ENCODE peak calls at places on chromosomes 3 and 15, in eight cellular contexts. L, W, H, T, I, M, X and Y are unnamed samples.

GRCh38 chr15:66701422-66702034 is 508 bp upstream of the SMAD6 start:
- DNase-seq in H (peak; percentile 56), T (peak; percentile 72), X (peak; percentile 59), W (no peak), M (peak; percentile 45), L (peak; percentile 77), I (no peak), Y (peak; percentile 20)

GRCh38 chr3:159616234-159616825 is 372.3 kb upstream of the IL12A start:
- DNase-seq in X (peak; percentile 48), I (no peak), W (no peak), H (peak; percentile 51), M (peak; percentile 18), T (peak; percentile 52), L (peak; percentile 47), Y (peak; percentile 48)

GRCh38 chr3:154040283-154040682 is 80.9 kb upstream of the ARHGEF26 start:
- DNase-seq in X (peak; percentile 16), W (no peak), H (no peak), I (no peak), L (no peak), M (no peak), T (no peak), Y (peak; percentile 46)

GRCh38 chr3:107665351-107665750 is 142.6 kb downstream of the BBX start:
- DNase-seq in H (no peak), X (no peak), T (no peak), W (no peak), L (no peak), I (no peak), M (no peak), Y (no peak)

GRCh38 chr3:106827515-106828213 is 549.6 kb upstream of the CCDC54 start:
- DNase-seq in H (peak; percentile 20), L (no peak), W (no peak), T (peak; percentile 70), X (peak; percentile 38), I (no peak), M (no peak), Y (peak; percentile 73)

GRCh38 chr3:123724306-123724705 is 139.5 kb upstream of the HACD2 start:
- DNase-seq in X (peak; percentile 12), L (no peak), H (no peak), M (no peak), W (no peak), I (no peak), T (peak; percentile 56), Y (peak; percentile 23)

GRCh38 chr15:82551646-82552247 is 11.5 kb upstream of the RPS17 start:
- DNase-seq in X (peak; percentile 94), L (no peak), T (peak; percentile 64), I (no peak), H (no peak), W (no peak), M (no peak), Y (peak; percentile 58)

GRCh38 chr15:66128116-66128715 is 125.3 kb downstream of the MEGF11 start:
- DNase-seq in L (no peak), H (no peak), W (no peak), M (no peak), I (no peak), T (no peak), X (no peak), Y (no peak)

GRCh38 chr3:105827959-105828358 is 40.9 kb downstream of the CBLB start:
- DNase-seq in L (peak; percentile 33), H (peak; percentile 86), W (peak; percentile 38), T (peak; percentile 93), X (peak; percentile 77), M (peak; percentile 65), I (peak; percentile 53), Y (peak; percentile 89)

GRCh38 chr3:193826126-193826795 is 233.3 kb downstream of the OPA1 start:
- DNase-seq in W (no peak), T (peak; percentile 92), M (peak; percentile 43), H (peak; percentile 12), I (peak; percentile 8), X (peak; percentile 95), L (peak; percentile 46), Y (peak; percentile 84)

GRCh38 chr3:194910414-194910979 is 224.8 kb downstream of the FAM43A start:
- DNase-seq in H (no peak), T (no peak), W (no peak), X (no peak), M (no peak), L (no peak), I (no peak), Y (no peak)

GRCh38 chr15:84827246-84827645 is 10.1 kb downstream of the ALPK3 start:
- DNase-seq in I (no peak), X (no peak), T (no peak), H (no peak), L (no peak), M (no peak), W (no peak), Y (no peak)

GRCh38 chr15:101209285-101209821 is 42.5 kb downstream of the CHSY1 start:
- DNase-seq in W (no peak), X (no peak), M (no peak), T (no peak), L (no peak), I (no peak), H (no peak), Y (no peak)

GRCh38 chr15:59237854-59238252 is 31.2 kb downstream of the LDHAL6B start:
- DNase-seq in H (peak; percentile 10), M (no peak), L (no peak), I (no peak), W (no peak), T (no peak), X (no peak), Y (peak; percentile 22)

GRCh38 chr3:111616417-111617105 is 21.4 kb upstream of the ZBED2 start:
- DNase-seq in H (peak; percentile 9), T (no peak), M (no peak), L (no peak), I (no peak), W (no peak), X (peak; percentile 65), Y (peak; percentile 44)

GRCh38 chr15:72318408-72318942 is 1.5 kb downstream of the CELF6 start:
- DNase-seq in X (no peak), L (no peak), W (no peak), T (no peak), M (no peak), I (no peak), H (no peak), Y (no peak)

GRCh38 chr3:3847994-3848970 is 49.1 kb downstream of the LRRN1 start:
- DNase-seq in H (no peak), I (no peak), T (no peak), L (no peak), M (no peak), W (no peak), X (no peak), Y (no peak)

GRCh38 chr3:64496786-64497560 is 190.8 kb downstream of the ADAMTS9 start:
- DNase-seq in L (no peak), M (no peak), I (no peak), H (no peak), T (no peak), X (no peak), W (no peak), Y (no peak)

GRCh38 chr3:135141092-135141491 is 346.0 kb downstream of the EPHB1 start:
- DNase-seq in W (no peak), L (no peak), T (no peak), M (no peak), I (no peak), X (no peak), H (no peak), Y (no peak)

GRCh38 chr3:154972951-154973350 is 107.2 kb upstream of the MME start:
- DNase-seq in H (no peak), M (no peak), T (peak; percentile 68), X (peak; percentile 27), I (no peak), L (no peak), W (peak; percentile 73), Y (no peak)

GRCh38 chr15:70248116-70249025 is 150.7 kb upstream of the TLE3 start:
- DNase-seq in M (no peak), H (no peak), T (no peak), L (no peak), I (no peak), X (no peak), W (no peak), Y (no peak)

GRCh38 chr15:98853593-98854420 is 153.8 kb downstream of the PGPEP1L start:
- DNase-seq in W (no peak), L (no peak), X (peak; percentile 72), M (no peak), I (no peak), H (no peak), T (no peak), Y (peak; percentile 65)

DNA sequence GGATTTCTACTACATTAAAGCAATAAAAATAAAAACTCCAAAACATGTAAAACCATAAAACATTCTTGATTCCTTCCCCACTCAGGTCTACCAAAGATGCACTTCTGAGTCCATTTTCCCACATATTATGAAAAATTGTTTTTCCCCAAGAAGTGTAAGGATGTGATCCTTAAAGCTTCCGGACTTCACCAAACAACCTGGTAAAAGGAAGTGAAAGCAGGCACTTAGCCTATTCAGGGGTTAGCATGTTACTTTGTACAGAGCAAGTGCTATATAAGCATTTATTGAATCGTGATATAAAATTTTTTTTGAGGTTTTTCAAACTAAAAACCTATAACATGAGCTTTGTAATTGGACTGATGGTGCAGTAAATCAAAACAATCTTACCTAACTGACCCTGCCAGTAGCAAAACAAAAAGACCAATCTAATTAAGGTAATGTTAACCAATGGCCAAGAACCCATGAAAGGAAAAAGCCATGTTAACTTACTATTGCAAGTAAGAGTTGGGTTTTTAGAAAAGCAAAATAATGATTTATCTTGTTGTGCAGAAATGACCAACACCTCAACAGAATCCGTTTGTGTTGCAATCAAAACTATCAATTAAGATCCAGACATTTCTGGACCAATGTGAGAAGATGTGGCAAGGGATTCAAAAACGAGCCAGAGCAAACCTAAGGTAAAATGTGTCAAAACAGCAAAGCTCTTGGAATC is 1.8 kb downstream of the SETD2 start:
- DNase-seq in I (no peak), X (peak; percentile 2), L (no peak), M (no peak), H (no peak), W (no peak), T (no peak), Y (peak; percentile 8)
- H3K4me3 ChIP-seq in I (peak overlapping the region; percentile 77), X (peak overlapping the region; percentile 99), L (peak overlapping the region; percentile 96), M (peak overlapping the region; percentile 73), H (peak overlapping the region; percentile 95), W (peak overlapping the region; percentile 79), T (peak overlapping the region; percentile 89), Y (peak overlapping the region; percentile 96)

DNA sequence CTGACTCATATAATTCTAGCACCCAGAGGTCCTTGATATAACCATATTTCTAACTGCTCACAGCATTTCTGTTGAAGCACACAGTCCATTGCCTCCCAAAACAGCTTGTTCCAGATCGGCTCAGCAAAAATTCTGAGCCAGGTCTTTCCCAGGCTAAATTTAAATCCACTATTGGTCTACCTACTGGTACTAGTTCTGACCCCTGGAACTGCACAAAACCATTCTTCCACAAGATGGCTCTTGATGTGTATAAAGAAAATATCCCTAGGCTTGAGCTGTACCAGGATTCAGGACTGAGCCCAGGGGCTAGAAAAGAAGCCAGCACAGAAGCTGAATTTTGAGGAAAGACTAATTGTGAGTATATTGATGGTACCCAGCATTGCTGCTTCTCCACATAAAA is 75.4 kb upstream of the ABHD17C start:
- DNase-seq in X (peak; percentile 24), T (no peak), W (no peak), M (no peak), L (no peak), H (no peak), I (no peak), Y (no peak)
- TF ChIP-seq CTCF in X (peak; percentile 41), T (peak; percentile 34), W (no peak), M (peak; percentile 30), L (peak; percentile 23), H (peak; percentile 26), I (peak; percentile 44), Y (peak; percentile 15)

GRCh38 chr15:40452296-40453090 is 11.7 kb downstream of the BAHD1 start:
- DNase-seq in T (no peak), L (peak; percentile 13), M (no peak), H (no peak), X (no peak), I (no peak), W (no peak), Y (no peak)
- H3K4me3 ChIP-seq in T (no peak overlapping the region), L (no peak overlapping the region), M (no peak overlapping the region), H (no peak overlapping the region), X (no peak overlapping the region), I (no peak overlapping the region), W (no peak overlapping the region), Y (no peak overlapping the region)

GRCh38 chr15:86691091-86691490 is 611.4 kb downstream of the AGBL1 start:
- DNase-seq in L (no peak), I (no peak), W (no peak), H (no peak), M (no peak), X (no peak), T (peak; percentile 3), Y (no peak)
- TF ChIP-seq CTCF in L (no peak), I (no peak), W (no peak), H (no peak), M (peak; percentile 20), X (peak; percentile 10), T (no peak), Y (peak; percentile 5)